ENCODE peak calls at places on chromosomes 1 and 21, in nine cellular contexts. B is H1; X is naive B cell; Y is activated T-cell treated with anti-CD3 and anti-CD28 coated beads for 1 hour; G is CD8-positive, alpha-beta T cell; S is stimulated activated CD8-positive, alpha-beta memory T cell treated with anti-CD3 and anti-CD28 coated beads, Interleukin-4, amount 100 ng/mL, for 24 hours; K is putamen; I is Caki2; Z is posterior cingulate gyrus. M is an unnamed sample.

GRCh38 chr1:154344977-154345837 is 19.9 kb downstream of the ATP8B2 start:
- DNase-seq in B (no peak), X (no peak), Y (peak), G (peak), S (no peak), K (no peak), I (no peak), Z (no peak), M (no peak)

GRCh38 chr1:16905112-16905855 is 9.5 kb downstream of the RNU1-2 start:
- DNase-seq in B (no peak), X (peak), Y (no peak), G (no peak), S (no peak), K (no peak), I (no peak), Z (no peak), M (no peak)

GRCh38 chr1:168243636-168244212 is 17.9 kb downstream of the SFT2D2 start:
- DNase-seq in B (no peak), X (no peak), Y (no peak), G (no peak), S (no peak), K (no peak), I (no peak), Z (no peak), M (no peak)

GRCh38 chr1:86084998-86085397 is 71.6 kb downstream of the COL24A1 start:
- DNase-seq in B (no peak), X (no peak), Y (no peak), G (no peak), S (no peak), K (no peak), I (no peak), Z (no peak), M (no peak)

GRCh38 chr1:236035681-236036101 is 29.2 kb downstream of the NID1 start:
- DNase-seq in B (no peak), X (no peak), Y (no peak), G (no peak), S (no peak), K (no peak), I (no peak), Z (no peak), M (no peak)

GRCh38 chr1:39425151-39425550 is 66.3 kb upstream of the BMP8A start:
- DNase-seq in B (no peak), X (no peak), Y (no peak), G (no peak), S (no peak), K (no peak), I (no peak), Z (no peak), M (no peak)

GRCh38 chr1:27031235-27032118 is 18.8 kb upstream of the TENT5B start:
- DNase-seq in B (no peak), X (no peak), Y (no peak), G (no peak), S (no peak), K (no peak), I (peak), Z (peak), M (no peak)

GRCh38 chr1:5480306-5480705 is 511.9 kb downstream of the NPHP4 start:
- DNase-seq in B (no peak), X (no peak), Y (no peak), G (no peak), S (no peak), K (no peak), I (no peak), Z (no peak), M (no peak)

GRCh38 chr1:34924759-34925555 is 4.5 kb downstream of the DLGAP3 start:
- DNase-seq in B (no peak), X (peak), Y (peak), G (peak), S (peak), K (no peak), I (peak), Z (peak), M (peak)

GRCh38 chr1:32247983-32248889 is 1.2 kb downstream of the FAM167B start:
- DNase-seq in B (peak), X (peak), Y (peak), G (peak), S (peak), K (no peak), I (no peak), Z (peak), M (peak)

GRCh38 chr21:45228171-45228641 is 59.5 kb downstream of the POFUT2 start:
- DNase-seq in B (no peak), X (no peak), Y (peak), G (peak), S (peak), K (peak), I (peak), Z (no peak), M (no peak)

GRCh38 chr1:181251001-181251712 is 162.7 kb downstream of the IER5 start:
- DNase-seq in B (no peak), X (no peak), Y (no peak), G (no peak), S (no peak), K (no peak), I (peak), Z (no peak), M (no peak)

GRCh38 chr1:6162773-6163172 is 17.3 kb downstream of the CHD5 start:
- DNase-seq in B (no peak), X (no peak), Y (no peak), G (no peak), S (no peak), K (no peak), I (no peak), Z (no peak), M (no peak)

GRCh38 chr1:54705153-54705552 is 10.5 kb upstream of the TTC4 start:
- DNase-seq in B (no peak), X (no peak), Y (no peak), G (no peak), S (no peak), K (no peak), I (no peak), Z (no peak), M (no peak)

GRCh38 chr21:31974454-31974985 is 101.7 kb downstream of the HUNK start:
- DNase-seq in B (no peak), X (no peak), Y (peak), G (peak), S (no peak), K (no peak), I (no peak), Z (no peak), M (no peak)

GRCh38 chr1:29339176-29339575 is 102.9 kb downstream of the PTPRU start:
- DNase-seq in B (no peak), X (no peak), Y (no peak), G (no peak), S (no peak), K (no peak), I (no peak), Z (no peak), M (no peak)

GRCh38 chr1:22442212-22442894 is 9.3 kb upstream of the ZBTB40 start:
- DNase-seq in B (no peak), X (no peak), Y (no peak), G (no peak), S (no peak), K (no peak), I (no peak), Z (no peak), M (no peak)

GRCh38 chr1:116506132-116507004 is 64.5 kb downstream of the CD58 start:
- DNase-seq in B (no peak), X (no peak), Y (no peak), G (no peak), S (no peak), K (no peak), I (peak), Z (no peak), M (no peak)

GRCh38 chr1:10540277-10541005 is 65.7 kb downstream of the PEX14 start:
- DNase-seq in B (no peak), X (no peak), Y (no peak), G (no peak), S (no peak), K (no peak), I (no peak), Z (no peak), M (no peak)

GRCh38 chr21:44734026-44734745 is 22.8 kb upstream of the TSPEAR start:
- DNase-seq in B (no peak), X (no peak), Y (no peak), G (no peak), S (no peak), K (no peak), I (no peak), Z (no peak), M (no peak)

GRCh38 chr1:229411434-229412055 is 22.3 kb downstream of the ACTA1 start:
- DNase-seq in B (no peak), X (no peak), Y (no peak), G (no peak), S (no peak), K (peak), I (no peak), Z (no peak), M (no peak)

GRCh38 chr1:175459839-175460238 is 267.3 kb upstream of the KIAA0040 start:
- DNase-seq in B (no peak), X (no peak), Y (no peak), G (no peak), S (no peak), K (peak), I (no peak), Z (no peak), M (no peak)

GRCh38 chr1:66154394-66154793 is 361.7 kb downstream of the PDE4B start:
- DNase-seq in B (no peak), X (no peak), Y (no peak), G (no peak), S (no peak), K (no peak), I (no peak), Z (no peak), M (no peak)

GRCh38 chr1:154713001-154713400 is 105.0 kb upstream of the ADAR start:
- DNase-seq in B (no peak), X (no peak), Y (no peak), G (no peak), S (no peak), K (no peak), I (no peak), Z (no peak), M (no peak)

GRCh38 chr1:184608581-184608980 is 146.1 kb downstream of the EDEM3 start:
- DNase-seq in B (no peak), X (no peak), Y (no peak), G (no peak), S (no peak), K (no peak), I (no peak), Z (no peak), M (no peak)

GRCh38 chr1:181100015-181100905 is 11.8 kb downstream of the IER5 start:
- DNase-seq in B (no peak), X (no peak), Y (no peak), G (no peak), S (no peak), K (no peak), I (no peak), Z (no peak), M (no peak)